ENCODE peak calls at places on chromosomes 6 and 20, in four cellular contexts. I, X, F and C are unnamed samples.

GRCh38 chr20:52768649-52769048 is 203.5 kb upstream of the TSHZ2 start:
- DNase-seq in I (no peak), X (no peak), F (no peak), C (no peak)

GRCh38 chr6:73394577-73395354 is at the start of gene DDX43:
- DNase-seq in I (no peak), X (peak), F (no peak), C (no peak)

GRCh38 chr6:154951400-154952200 is 43.5 kb upstream of the TIAM2 start:
- DNase-seq in I (no peak), X (peak), F (peak), C (no peak)

GRCh38 chr6:36682328-36683144 is 4.0 kb downstream of the CDKN1A start:
- DNase-seq in I (no peak), X (peak), F (no peak), C (no peak)

GRCh38 chr6:29651413-29652197 is 5.3 kb upstream of the MOG start:
- DNase-seq in I (peak), X (no peak), F (no peak), C (no peak)

GRCh38 chr6:166474721-166475565 is 92.2 kb upstream of the MPC1 start:
- DNase-seq in I (no peak), X (no peak), F (no peak), C (no peak)

GRCh38 chr6:1688396-1688795 is 78.7 kb downstream of the FOXC1 start:
- DNase-seq in I (no peak), X (no peak), F (no peak), C (no peak)

GRCh38 chr6:111683749-111684267 is 78.1 kb upstream of the TRAF3IP2 start:
- DNase-seq in I (no peak), X (no peak), F (no peak), C (no peak)

GRCh38 chr6:107228754-107229153 is 113.4 kb upstream of the BEND3 start:
- DNase-seq in I (no peak), X (no peak), F (no peak), C (no peak)

GRCh38 chr6:139713416-139713815 is 339.0 kb upstream of the CITED2 start:
- DNase-seq in I (no peak), X (peak), F (no peak), C (no peak)

GRCh38 chr6:136324981-136325380 is 35.3 kb upstream of the BCLAF1 start:
- DNase-seq in I (no peak), X (no peak), F (no peak), C (no peak)

GRCh38 chr20:47438464-47439381 is 63.0 kb upstream of the NCOA3 start:
- DNase-seq in I (peak), X (no peak), F (peak), C (no peak)

GRCh38 chr6:32885698-32886286 is 31.8 kb downstream of the PSMB9 start:
- DNase-seq in I (peak), X (no peak), F (peak), C (no peak)

GRCh38 chr20:45350217-45350616 is 2.0 kb upstream of the SDC4 start:
- DNase-seq in I (no peak), X (no peak), F (no peak), C (no peak)

GRCh38 chr20:45347297-45347935 is 808 bp downstream of the SDC4 start:
- DNase-seq in I (no peak), X (no peak), F (no peak), C (no peak)

GRCh38 chr20:45346851-45347250 is 1.4 kb downstream of the SDC4 start:
- DNase-seq in I (no peak), X (no peak), F (no peak), C (no peak)

GRCh38 chr20:45346291-45346718 is 1.9 kb downstream of the SDC4 start:
- DNase-seq in I (peak), X (no peak), F (no peak), C (no peak)

GRCh38 chr20:45347936-45348809 is at the start of gene SDC4:
- DNase-seq in I (peak), X (no peak), F (no peak), C (no peak)
- TF ChIP-seq POLR2AphosphoS5 in I (peak), X (no peak), F (peak), C (no peak)

GRCh38 chr6:15417811-15418210 is 171.9 kb downstream of the JARID2 start:
- DNase-seq in I (no peak), X (no peak), F (no peak), C (no peak)
- TF ChIP-seq SPI1 in I (no peak), X (no peak), F (no peak), C (no peak)

DNA sequence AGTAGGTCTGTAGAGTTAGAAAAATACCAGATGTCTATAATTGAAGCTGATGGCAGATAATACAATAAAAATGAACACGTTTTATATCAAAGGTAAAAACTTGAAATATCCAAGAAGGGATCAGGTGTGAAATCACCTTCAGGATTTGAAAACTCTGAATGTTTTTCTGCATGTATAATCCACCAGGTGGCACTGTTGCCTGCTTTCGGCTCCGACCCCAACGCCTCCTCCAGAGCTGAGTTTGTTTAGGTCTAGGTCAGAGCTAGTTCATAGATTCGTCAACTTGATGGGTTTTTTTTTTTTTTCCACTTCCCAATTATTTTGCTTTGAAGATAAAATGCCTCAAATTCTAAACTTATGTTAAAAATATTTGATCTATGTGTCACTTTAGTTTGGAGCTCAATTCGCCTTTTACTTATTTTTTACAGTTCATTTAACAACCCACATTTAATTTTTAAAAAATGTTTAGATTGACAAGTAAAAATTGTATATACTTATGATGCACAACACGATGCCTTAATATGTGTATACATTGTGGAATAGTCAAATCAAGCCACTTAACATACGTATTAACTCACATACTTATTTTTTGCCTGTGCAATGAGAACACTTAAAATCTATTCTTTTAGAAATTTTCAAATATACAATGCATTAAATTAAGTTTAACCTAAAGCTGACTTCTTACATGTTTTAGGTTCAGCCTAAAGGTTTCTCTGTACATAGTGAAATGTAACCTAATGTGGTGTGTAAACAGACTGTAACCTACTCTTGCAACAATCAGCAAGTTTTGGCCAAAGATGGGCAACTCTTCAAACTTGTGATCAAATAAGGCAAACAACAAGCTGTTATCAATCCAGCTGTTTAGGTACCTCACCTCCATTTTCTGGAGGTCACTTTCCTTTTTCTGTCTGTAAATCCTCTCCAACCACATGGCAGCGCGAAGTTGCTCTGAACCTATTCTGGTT is 39.4 kb upstream of the ENPP4 start:
- DNase-seq in I (peak), X (peak), F (peak), C (peak)
- TF ChIP-seq POLR2AphosphoS5 in I (no peak), X (no peak), F (no peak), C (no peak)

GRCh38 chr6:168127384-168127868 is 48.4 kb upstream of the FRMD1 start:
- DNase-seq in I (no peak), X (no peak), F (no peak), C (no peak)

GRCh38 chr6:168126566-168127383 is 47.8 kb upstream of the FRMD1 start:
- DNase-seq in I (no peak), X (no peak), F (no peak), C (no peak)

GRCh38 chr6:168128631-168129291 is 49.7 kb upstream of the FRMD1 start:
- DNase-seq in I (no peak), X (no peak), F (no peak), C (no peak)

GRCh38 chr6:168129292-168130167 is 50.5 kb upstream of the FRMD1 start:
- DNase-seq in I (no peak), X (no peak), F (no peak), C (no peak)

GRCh38 chr6:168128006-168128630 is 49.1 kb upstream of the FRMD1 start:
- DNase-seq in I (no peak), X (no peak), F (no peak), C (no peak)
- TF ChIP-seq SPI1 in I (no peak), X (no peak), F (no peak), C (no peak)

GRCh38 chr20:6169251-6169650 is 46.4 kb upstream of the FERMT1 start:
- DNase-seq in I (no peak), X (no peak), F (no peak), C (no peak)

GRCh38 chr20:6162239-6162638 is 39.4 kb upstream of the FERMT1 start:
- DNase-seq in I (no peak), X (no peak), F (no peak), C (no peak)

GRCh38 chr20:6160736-6161135 is 37.9 kb upstream of the FERMT1 start:
- DNase-seq in I (no peak), X (no peak), F (no peak), C (no peak)

DNA sequence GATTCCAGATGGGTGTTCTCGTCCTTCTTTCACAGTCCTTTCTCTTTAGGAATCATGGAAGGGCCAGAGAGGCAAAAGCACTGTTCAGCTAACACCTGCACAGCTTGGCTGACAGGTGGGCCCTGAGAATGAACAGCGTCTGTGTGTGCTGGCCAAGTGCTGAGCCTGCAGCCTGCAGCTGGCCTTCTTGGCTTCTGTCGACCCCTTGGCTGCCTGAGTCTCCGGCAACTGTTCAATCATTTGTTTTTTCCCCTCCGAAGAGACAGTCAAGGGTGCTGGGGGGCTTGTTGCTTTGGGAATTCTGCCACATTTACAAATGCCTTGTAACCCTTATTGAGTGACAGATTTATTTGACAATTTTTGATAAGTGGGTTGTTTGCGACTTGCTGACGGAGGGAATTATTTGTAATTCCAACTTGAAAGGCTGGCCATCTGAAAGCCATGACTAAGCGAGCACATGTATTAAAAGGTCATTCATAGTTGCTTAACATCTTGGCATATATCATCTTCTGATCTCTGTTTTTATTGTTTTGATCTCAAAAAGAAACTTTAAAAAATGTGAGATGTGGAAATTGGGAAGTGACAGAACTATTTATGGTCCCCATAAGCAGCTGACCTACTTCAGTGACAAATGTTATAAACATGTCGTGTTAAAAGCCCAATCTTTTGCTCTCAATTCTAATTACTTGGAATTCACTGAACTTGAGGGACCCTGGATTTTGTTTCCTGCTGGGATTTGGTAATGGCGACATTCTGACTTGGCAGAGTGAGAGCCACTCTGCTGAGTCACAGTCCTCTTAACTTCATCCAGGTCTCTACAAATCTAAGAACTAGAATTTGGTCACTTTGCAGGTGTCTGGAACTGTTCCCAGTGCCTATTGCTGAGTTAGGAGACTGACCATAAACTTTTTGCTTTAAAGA is 41.9 kb upstream of the FERMT1 start:
- DNase-seq in I (no peak), X (no peak), F (no peak), C (no peak)
- TF ChIP-seq POLR2AphosphoS5 in I (no peak), X (no peak), F (no peak), C (no peak)

DNA sequence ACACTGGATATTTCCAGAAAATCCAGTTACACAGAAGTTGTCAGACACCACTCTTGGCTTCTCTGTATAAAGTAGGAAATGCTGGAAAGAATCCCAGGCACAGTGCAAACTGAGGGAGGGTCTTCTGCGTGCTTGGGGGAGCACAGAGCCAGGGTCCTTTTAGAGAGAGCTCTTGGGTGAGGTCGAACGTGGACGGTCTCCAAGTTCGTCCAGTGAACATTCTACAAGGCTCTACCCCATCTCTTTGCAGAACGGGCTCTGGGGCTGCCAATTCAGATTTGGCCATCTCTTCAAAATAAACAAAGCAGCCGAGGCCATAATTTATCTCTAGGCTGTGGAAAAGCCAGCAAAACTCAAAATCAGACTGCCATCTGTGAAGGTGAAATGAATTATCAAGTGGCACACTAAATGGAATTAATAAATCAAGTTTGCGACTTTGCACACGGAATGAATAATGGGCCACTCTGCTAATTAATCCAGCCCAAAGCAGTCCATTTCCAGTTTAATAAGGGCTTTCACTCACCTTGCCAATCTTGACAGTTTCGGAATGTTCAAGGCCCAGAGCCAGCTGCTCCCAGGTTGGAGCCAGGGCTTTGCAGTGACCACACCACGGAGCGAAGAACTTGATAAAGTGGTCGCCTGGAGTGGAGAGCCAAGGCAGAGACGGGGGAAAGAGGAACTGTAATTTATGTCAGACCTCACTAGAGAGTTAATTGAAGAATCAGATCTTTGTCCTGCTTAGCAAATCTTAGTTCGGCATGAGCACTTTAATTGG is 19.3 kb downstream of the TXNDC5 start:
- DNase-seq in I (no peak), X (no peak), F (no peak), C (no peak)
- TF ChIP-seq SPI1 in I (no peak), X (no peak), F (no peak), C (no peak)

GRCh38 chr20:8457978-8458377 is 325.9 kb downstream of the PLCB1 start:
- DNase-seq in I (no peak), X (peak), F (no peak), C (no peak)

GRCh38 chr20:8449120-8449519 is 317.1 kb downstream of the PLCB1 start:
- DNase-seq in I (no peak), X (no peak), F (no peak), C (no peak)

GRCh38 chr20:8454137-8454712 is 322.2 kb downstream of the PLCB1 start:
- DNase-seq in I (no peak), X (peak), F (peak), C (peak)
- TF ChIP-seq POLR2AphosphoS5 in I (no peak), X (no peak), F (no peak), C (no peak)